ENCODE peak calls at places on chromosomes 16 and 17, in nine cellular contexts. One of them, this sample, is unnamed.
A peak's percentile ranks its signal among the peaks of the same experiment; 100 is the strongest.

GRCh38 chr17:81976332-81977210 is 858 bp upstream of the ASPSCR1 start:
- DNase-seq in stimulated activated CD4-positive, alpha-beta T cell treated with anti-CD3 and anti-CD28 coated beads, Interleukin-4, amount 100 ng/mL, for 48 hours: peak; percentile 23
- DNase-seq in T follicular helper cell: no peak
- DNase-seq in NCI-H460: no peak
- DNase-seq in foreskin fibroblast: no peak
- DNase-seq in NCI-H1930: peak; percentile 17
- DNase-seq in NAMALWA: peak; percentile 34
- DNase-seq in fibroblast of pulmonary artery: no peak
- DNase-seq in left ventricle myocardium inferior: no peak
- DNase-seq in this sample: no peak

GRCh38 chr17:49106366-49107210 is 26.0 kb upstream of the B4GALNT2 start:
- DNase-seq in stimulated activated CD4-positive, alpha-beta T cell treated with anti-CD3 and anti-CD28 coated beads, Interleukin-4, amount 100 ng/mL, for 48 hours: no peak
- DNase-seq in T follicular helper cell: no peak
- DNase-seq in NCI-H460: no peak
- DNase-seq in foreskin fibroblast: peak; percentile 31
- DNase-seq in NCI-H1930: no peak
- DNase-seq in NAMALWA: no peak
- DNase-seq in fibroblast of pulmonary artery: peak; percentile 48
- DNase-seq in left ventricle myocardium inferior: no peak
- DNase-seq in this sample: no peak

GRCh38 chr16:27639588-27640276 is 89.8 kb downstream of the KATNIP start:
- DNase-seq in stimulated activated CD4-positive, alpha-beta T cell treated with anti-CD3 and anti-CD28 coated beads, Interleukin-4, amount 100 ng/mL, for 48 hours: no peak
- DNase-seq in T follicular helper cell: no peak
- DNase-seq in NCI-H460: peak; percentile 28
- DNase-seq in foreskin fibroblast: peak; percentile 39
- DNase-seq in NCI-H1930: no peak
- DNase-seq in NAMALWA: peak; percentile 75
- DNase-seq in fibroblast of pulmonary artery: peak; percentile 73
- DNase-seq in left ventricle myocardium inferior: no peak
- DNase-seq in this sample: no peak

GRCh38 chr16:27102701-27103575 is 36.2 kb downstream of the C16orf82 start:
- DNase-seq in stimulated activated CD4-positive, alpha-beta T cell treated with anti-CD3 and anti-CD28 coated beads, Interleukin-4, amount 100 ng/mL, for 48 hours: no peak
- DNase-seq in T follicular helper cell: no peak
- DNase-seq in NCI-H460: no peak
- DNase-seq in foreskin fibroblast: no peak
- DNase-seq in NCI-H1930: no peak
- DNase-seq in NAMALWA: no peak
- DNase-seq in fibroblast of pulmonary artery: no peak
- DNase-seq in left ventricle myocardium inferior: no peak
- DNase-seq in this sample: no peak

GRCh38 chr17:10837987-10838386 is at the start of gene PIRT:
- DNase-seq in stimulated activated CD4-positive, alpha-beta T cell treated with anti-CD3 and anti-CD28 coated beads, Interleukin-4, amount 100 ng/mL, for 48 hours: no peak
- DNase-seq in T follicular helper cell: no peak
- DNase-seq in NCI-H460: no peak
- DNase-seq in foreskin fibroblast: no peak
- DNase-seq in NCI-H1930: no peak
- DNase-seq in NAMALWA: no peak
- DNase-seq in fibroblast of pulmonary artery: no peak
- DNase-seq in left ventricle myocardium inferior: no peak
- DNase-seq in this sample: no peak

GRCh38 chr17:27489045-27489715 is 32.9 kb downstream of the KSR1 start:
- DNase-seq in stimulated activated CD4-positive, alpha-beta T cell treated with anti-CD3 and anti-CD28 coated beads, Interleukin-4, amount 100 ng/mL, for 48 hours: no peak
- DNase-seq in T follicular helper cell: no peak
- DNase-seq in NCI-H460: peak; percentile 40
- DNase-seq in foreskin fibroblast: peak; percentile 19
- DNase-seq in NCI-H1930: no peak
- DNase-seq in NAMALWA: no peak
- DNase-seq in fibroblast of pulmonary artery: peak; percentile 80
- DNase-seq in left ventricle myocardium inferior: peak; percentile 84
- DNase-seq in this sample: no peak

GRCh38 chr17:50785942-50786570 is 18.7 kb upstream of the ANKRD40CL start:
- DNase-seq in stimulated activated CD4-positive, alpha-beta T cell treated with anti-CD3 and anti-CD28 coated beads, Interleukin-4, amount 100 ng/mL, for 48 hours: no peak
- DNase-seq in T follicular helper cell: no peak
- DNase-seq in NCI-H460: no peak
- DNase-seq in foreskin fibroblast: peak; percentile 64
- DNase-seq in NCI-H1930: no peak
- DNase-seq in NAMALWA: no peak
- DNase-seq in fibroblast of pulmonary artery: peak; percentile 65
- DNase-seq in left ventricle myocardium inferior: no peak
- DNase-seq in this sample: no peak

GRCh38 chr16:12573730-12574383 is 229.8 kb downstream of the CPPED1 start:
- DNase-seq in stimulated activated CD4-positive, alpha-beta T cell treated with anti-CD3 and anti-CD28 coated beads, Interleukin-4, amount 100 ng/mL, for 48 hours: peak; percentile 62
- DNase-seq in T follicular helper cell: no peak
- DNase-seq in NCI-H460: peak; percentile 9
- DNase-seq in foreskin fibroblast: peak; percentile 13
- DNase-seq in NCI-H1930: no peak
- DNase-seq in NAMALWA: peak; percentile 65
- DNase-seq in fibroblast of pulmonary artery: peak; percentile 54
- DNase-seq in left ventricle myocardium inferior: peak; percentile 34
- DNase-seq in this sample: peak; percentile 37

GRCh38 chr16:2287916-2288547 is 20.1 kb upstream of the RNPS1 start:
- DNase-seq in stimulated activated CD4-positive, alpha-beta T cell treated with anti-CD3 and anti-CD28 coated beads, Interleukin-4, amount 100 ng/mL, for 48 hours: no peak
- DNase-seq in T follicular helper cell: no peak
- DNase-seq in NCI-H460: no peak
- DNase-seq in foreskin fibroblast: no peak
- DNase-seq in NCI-H1930: no peak
- DNase-seq in NAMALWA: no peak
- DNase-seq in fibroblast of pulmonary artery: no peak
- DNase-seq in left ventricle myocardium inferior: no peak
- DNase-seq in this sample: no peak

GRCh38 chr17:30717290-30718098 is 107.0 kb downstream of the CRLF3 start:
- DNase-seq in stimulated activated CD4-positive, alpha-beta T cell treated with anti-CD3 and anti-CD28 coated beads, Interleukin-4, amount 100 ng/mL, for 48 hours: no peak
- DNase-seq in T follicular helper cell: no peak
- DNase-seq in NCI-H460: no peak
- DNase-seq in foreskin fibroblast: no peak
- DNase-seq in NCI-H1930: no peak
- DNase-seq in NAMALWA: no peak
- DNase-seq in fibroblast of pulmonary artery: no peak
- DNase-seq in left ventricle myocardium inferior: peak; percentile 6
- DNase-seq in this sample: no peak

GRCh38 chr17:19418312-19418992 is 7.4 kb downstream of the RNF112 start:
- DNase-seq in stimulated activated CD4-positive, alpha-beta T cell treated with anti-CD3 and anti-CD28 coated beads, Interleukin-4, amount 100 ng/mL, for 48 hours: peak; percentile 4
- DNase-seq in T follicular helper cell: no peak
- DNase-seq in NCI-H460: no peak
- DNase-seq in foreskin fibroblast: peak; percentile 36
- DNase-seq in NCI-H1930: no peak
- DNase-seq in NAMALWA: peak; percentile 10
- DNase-seq in fibroblast of pulmonary artery: peak; percentile 58
- DNase-seq in left ventricle myocardium inferior: no peak
- DNase-seq in this sample: no peak

GRCh38 chr17:64154321-64155089 is 24.6 kb upstream of the ERN1 start:
- DNase-seq in stimulated activated CD4-positive, alpha-beta T cell treated with anti-CD3 and anti-CD28 coated beads, Interleukin-4, amount 100 ng/mL, for 48 hours: no peak
- DNase-seq in T follicular helper cell: no peak
- DNase-seq in NCI-H460: no peak
- DNase-seq in foreskin fibroblast: no peak
- DNase-seq in NCI-H1930: no peak
- DNase-seq in NAMALWA: no peak
- DNase-seq in fibroblast of pulmonary artery: no peak
- DNase-seq in left ventricle myocardium inferior: no peak
- DNase-seq in this sample: no peak

GRCh38 chr17:44117351-44117750 is 6.1 kb downstream of the HDAC5 start:
- DNase-seq in stimulated activated CD4-positive, alpha-beta T cell treated with anti-CD3 and anti-CD28 coated beads, Interleukin-4, amount 100 ng/mL, for 48 hours: no peak
- DNase-seq in T follicular helper cell: no peak
- DNase-seq in NCI-H460: no peak
- DNase-seq in foreskin fibroblast: no peak
- DNase-seq in NCI-H1930: no peak
- DNase-seq in NAMALWA: no peak
- DNase-seq in fibroblast of pulmonary artery: no peak
- DNase-seq in left ventricle myocardium inferior: no peak
- DNase-seq in this sample: no peak

GRCh38 chr17:57785032-57785431 is 39.9 kb upstream of the CCDC182 start:
- DNase-seq in stimulated activated CD4-positive, alpha-beta T cell treated with anti-CD3 and anti-CD28 coated beads, Interleukin-4, amount 100 ng/mL, for 48 hours: no peak
- DNase-seq in T follicular helper cell: no peak
- DNase-seq in NCI-H460: no peak
- DNase-seq in foreskin fibroblast: no peak
- DNase-seq in NCI-H1930: no peak
- DNase-seq in NAMALWA: no peak
- DNase-seq in fibroblast of pulmonary artery: peak; percentile 66
- DNase-seq in left ventricle myocardium inferior: peak; percentile 64
- DNase-seq in this sample: no peak

GRCh38 chr17:76467366-76467765 is at the start of gene AANAT:
- DNase-seq in stimulated activated CD4-positive, alpha-beta T cell treated with anti-CD3 and anti-CD28 coated beads, Interleukin-4, amount 100 ng/mL, for 48 hours: no peak
- DNase-seq in T follicular helper cell: no peak
- DNase-seq in NCI-H460: no peak
- DNase-seq in foreskin fibroblast: no peak
- DNase-seq in NCI-H1930: no peak
- DNase-seq in NAMALWA: no peak
- DNase-seq in fibroblast of pulmonary artery: no peak
- DNase-seq in left ventricle myocardium inferior: no peak
- DNase-seq in this sample: no peak

GRCh38 chr17:10126554-10127493 is 71.6 kb downstream of the GAS7 start:
- DNase-seq in stimulated activated CD4-positive, alpha-beta T cell treated with anti-CD3 and anti-CD28 coated beads, Interleukin-4, amount 100 ng/mL, for 48 hours: no peak
- DNase-seq in T follicular helper cell: no peak
- DNase-seq in NCI-H460: no peak
- DNase-seq in foreskin fibroblast: peak; percentile 81
- DNase-seq in NCI-H1930: no peak
- DNase-seq in NAMALWA: no peak
- DNase-seq in fibroblast of pulmonary artery: peak; percentile 67
- DNase-seq in left ventricle myocardium inferior: no peak
- DNase-seq in this sample: no peak

GRCh38 chr16:49575352-49576172 is 202.0 kb downstream of the C16orf78 start:
- DNase-seq in stimulated activated CD4-positive, alpha-beta T cell treated with anti-CD3 and anti-CD28 coated beads, Interleukin-4, amount 100 ng/mL, for 48 hours: no peak
- DNase-seq in T follicular helper cell: no peak
- DNase-seq in NCI-H460: no peak
- DNase-seq in foreskin fibroblast: no peak
- DNase-seq in NCI-H1930: no peak
- DNase-seq in NAMALWA: peak; percentile 40
- DNase-seq in fibroblast of pulmonary artery: no peak
- DNase-seq in left ventricle myocardium inferior: peak; percentile 48
- DNase-seq in this sample: no peak

GRCh38 chr17:75331671-75332070 is 42.4 kb upstream of the SLC25A19 start:
- DNase-seq in stimulated activated CD4-positive, alpha-beta T cell treated with anti-CD3 and anti-CD28 coated beads, Interleukin-4, amount 100 ng/mL, for 48 hours: no peak
- DNase-seq in T follicular helper cell: no peak
- DNase-seq in NCI-H460: no peak
- DNase-seq in foreskin fibroblast: no peak
- DNase-seq in NCI-H1930: no peak
- DNase-seq in NAMALWA: no peak
- DNase-seq in fibroblast of pulmonary artery: no peak
- DNase-seq in left ventricle myocardium inferior: no peak
- DNase-seq in this sample: no peak

This sample was measured in activated T-helper 1 cell treated with anti-CD3 and anti-CD28 coated beads, Interleukin-2, amount 50 U/mL, for 16 hours.